ENCODE peak calls at places on chromosome 12, in five cellular contexts. D, S, O, E and U are unnamed samples. For H3K4me1, the result is how much of the 10 kb centered on the place peaks cover.

GRCh38 chr12:58277231-58277630 is 335.9 kb downstream of the ATP23 start:
- DNase-seq in D (no peak), S (no peak), O (no peak), E (no peak), U (no peak)

GRCh38 chr12:6872073-6873048 is 742 bp downstream of the SPSB2 start:
- DNase-seq in D (peak), S (peak), O (peak), E (peak), U (peak)

GRCh38 chr12:76158518-76159321 is 74.2 kb upstream of the NAP1L1 start:
- DNase-seq in D (peak), S (peak), O (peak), E (no peak), U (peak)

GRCh38 chr12:99392091-99392850 is 255.3 kb upstream of the GARIN6 start:
- DNase-seq in D (no peak), S (no peak), O (no peak), E (no peak), U (no peak)

GRCh38 chr12:47816646-47817271 is 2.9 kb downstream of the HDAC7 start:
- DNase-seq in D (no peak), S (no peak), O (no peak), E (peak), U (no peak)

GRCh38 chr12:112792306-112792705 is 758 bp downstream of the RPH3A start:
- DNase-seq in D (no peak), S (no peak), O (no peak), E (no peak), U (no peak)

GRCh38 chr12:10455766-10456165 is 2.6 kb upstream of the KLRC1 start:
- DNase-seq in D (no peak), S (no peak), O (no peak), E (no peak), U (no peak)

GRCh38 chr12:14153803-14154202 is 172.4 kb upstream of the GRIN2B start:
- DNase-seq in D (no peak), S (no peak), O (no peak), E (no peak), U (no peak)

GRCh38 chr12:82688035-82688501 is 1.4 kb downstream of the TMTC2 start:
- DNase-seq in D (peak), S (peak), O (peak), E (no peak), U (no peak)

GRCh38 chr12:88707800-88708199 is 127.5 kb upstream of the KITLG start:
- DNase-seq in D (no peak), S (no peak), O (no peak), E (no peak), U (no peak)

GRCh38 chr12:98582093-98582492 is 11.4 kb upstream of the SLC25A3 start:
- DNase-seq in D (peak), S (no peak), O (no peak), E (no peak), U (no peak)

GRCh38 chr12:115204957-115205754 is 521.2 kb upstream of the TBX3 start:
- DNase-seq in D (peak), S (peak), O (no peak), E (no peak), U (no peak)
- H3K4me1 ChIP-seq in D (under half), S (under half), O (under half), E (under half), U (under half)

GRCh38 chr12:109910969-109911348 is 10.9 kb downstream of the TCHP start:
- DNase-seq in D (peak), S (peak), O (peak), E (no peak), U (no peak)
- TF ChIP-seq CTCF in D (peak), S (peak), O (peak), E (no peak), U (no peak)

DNA sequence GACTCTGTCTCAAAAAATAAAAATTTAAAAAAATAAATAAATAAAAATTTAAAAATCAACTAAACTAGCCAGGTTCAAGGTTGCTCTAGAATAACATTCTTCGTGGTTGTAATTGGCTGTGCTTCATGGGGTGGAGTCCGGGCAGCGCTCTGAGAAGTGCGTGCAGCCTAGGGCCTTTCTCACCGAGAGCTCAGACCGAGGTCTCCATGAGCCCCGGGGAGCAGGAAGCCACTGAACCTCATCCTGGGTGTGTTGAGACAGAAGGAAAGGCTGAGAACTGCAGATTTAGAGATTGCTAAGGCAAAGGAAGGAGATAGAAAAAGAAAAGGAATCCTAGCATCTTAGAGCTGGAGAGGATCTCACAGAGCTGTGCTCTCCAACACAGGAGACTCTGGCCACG is 14.7 kb downstream of the P2RX4 start:
- DNase-seq in D (no peak), S (no peak), O (no peak), E (no peak), U (no peak)
- H3K4me1 ChIP-seq in D (under half), S (under half), O (under half), E (under half), U (under half)

GRCh38 chr12:51848843-51849735 is 571 bp upstream of the FIGNL2 start:
- DNase-seq in D (no peak), S (no peak), O (no peak), E (no peak), U (no peak)
- TF ChIP-seq CTCF in D (no peak), S (no peak), O (no peak), E (no peak), U (no peak)

DNA sequence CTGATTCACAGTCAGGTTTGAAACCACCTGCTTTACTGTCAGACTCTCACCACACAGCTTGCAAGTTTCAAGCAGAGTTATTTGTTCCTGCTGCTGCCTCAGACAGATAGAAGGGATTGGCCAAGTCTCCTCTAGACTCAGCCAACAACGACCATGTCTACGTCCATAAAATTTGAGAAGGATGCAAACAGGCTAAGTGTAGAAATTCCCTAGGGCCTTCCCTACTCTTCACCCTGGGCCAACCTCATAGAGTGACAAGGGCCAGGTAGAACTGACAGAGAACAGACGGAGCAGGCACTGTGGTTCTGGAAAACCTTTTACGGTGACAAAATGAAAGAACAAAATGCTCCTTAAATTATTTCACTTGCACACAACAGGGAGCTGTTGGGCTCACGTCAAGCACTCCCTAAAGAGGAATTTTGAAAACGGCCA is 39.5 kb downstream of the CLIP1 start:
- DNase-seq in D (no peak), S (no peak), O (no peak), E (peak), U (no peak)
- H3K4me1 ChIP-seq in D (under half), S (under half), O (under half), E (under half), U (half or more)

DNA sequence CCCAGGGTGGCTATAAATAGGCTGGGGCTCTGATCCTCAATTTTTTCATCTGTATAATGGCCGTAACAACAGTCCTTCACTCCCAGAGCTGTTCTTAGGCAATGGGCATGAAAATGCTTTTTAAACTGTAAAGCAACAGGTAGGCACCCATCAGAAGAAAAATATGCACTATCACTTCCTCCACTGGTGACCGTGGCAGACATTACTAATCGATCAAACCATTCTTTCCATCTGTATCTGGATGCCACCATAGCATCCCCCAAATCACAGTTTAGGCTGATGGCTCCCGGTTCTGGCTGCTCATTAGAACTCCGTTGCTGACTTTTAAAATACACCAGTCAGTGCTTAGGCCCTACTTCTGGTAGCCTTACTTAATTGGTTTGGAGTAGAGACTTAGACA is 11.2 kb downstream of the KRT71 start:
- DNase-seq in D (no peak), S (no peak), O (no peak), E (no peak), U (no peak)
- TF ChIP-seq CTCF in D (no peak), S (no peak), O (no peak), E (no peak), U (no peak)

GRCh38 chr12:62263956-62264355 is 3.8 kb downstream of the USP15 start:
- DNase-seq in D (no peak), S (no peak), O (no peak), E (no peak), U (no peak)
- H3K4me1 ChIP-seq in D (under half), S (under half), O (under half), E (under half), U (half or more)